ENCODE peak calls at places on chromosomes 16 and 17, in eight cellular contexts. E, J, D, W, M, G, L and X are unnamed samples.

GRCh38 chr16:48450367-48450766 is 65.2 kb upstream of the SIAH1 start:
- DNase-seq in E (no peak), J (no peak), D (no peak), W (no peak), M (no peak), G (no peak), L (no peak), X (no peak)

GRCh38 chr17:72121164-72122001 is 563 bp downstream of the SOX9 start:
- DNase-seq in E (peak), J (no peak), D (no peak), W (no peak), M (no peak), G (no peak), L (peak), X (no peak)

GRCh38 chr17:44758414-44759095 is at the start of gene ADAM11:
- DNase-seq in E (no peak), J (no peak), D (no peak), W (no peak), M (no peak), G (no peak), L (no peak), X (no peak)

GRCh38 chr17:48317732-48318131 is 112.3 kb downstream of the SKAP1 start:
- DNase-seq in E (no peak), J (no peak), D (no peak), W (no peak), M (no peak), G (no peak), L (no peak), X (no peak)

GRCh38 chr17:58338907-58339774 is 10.5 kb upstream of the TSPOAP1 start:
- DNase-seq in E (peak), J (no peak), D (peak), W (peak), M (peak), G (peak), L (no peak), X (peak)

GRCh38 chr17:50022463-50023130 is 27.6 kb upstream of the DLX3 start:
- DNase-seq in E (peak), J (no peak), D (no peak), W (no peak), M (no peak), G (no peak), L (no peak), X (no peak)

GRCh38 chr17:31740611-31741082 is 118.4 kb downstream of the COPRS start:
- DNase-seq in E (peak), J (no peak), D (no peak), W (no peak), M (peak), G (no peak), L (no peak), X (no peak)

GRCh38 chr17:49388290-49388640 is 26.2 kb upstream of the ZNF652 start:
- DNase-seq in E (no peak), J (no peak), D (no peak), W (no peak), M (no peak), G (peak), L (no peak), X (no peak)

GRCh38 chr17:49987290-49987585 is 7.8 kb downstream of the DLX3 start:
- DNase-seq in E (peak), J (no peak), D (no peak), W (no peak), M (no peak), G (no peak), L (no peak), X (no peak)

GRCh38 chr17:69424287-69425041 is 10.0 kb downstream of the MAP2K6 start:
- DNase-seq in E (no peak), J (no peak), D (no peak), W (no peak), M (no peak), G (no peak), L (no peak), X (no peak)

GRCh38 chr16:85136705-85137322 is 24.5 kb upstream of the CIBAR2 start:
- DNase-seq in E (no peak), J (no peak), D (no peak), W (no peak), M (no peak), G (no peak), L (no peak), X (peak)

GRCh38 chr17:80095844-80096475 is 5.4 kb upstream of the GAA start:
- DNase-seq in E (no peak), J (no peak), D (no peak), W (no peak), M (no peak), G (no peak), L (no peak), X (no peak)

GRCh38 chr17:6815775-6816174 is 15.8 kb downstream of the TEKT1 start:
- DNase-seq in E (no peak), J (no peak), D (no peak), W (no peak), M (no peak), G (no peak), L (no peak), X (no peak)

GRCh38 chr16:13113786-13114185 is 212.4 kb downstream of the SHISA9 start:
- DNase-seq in E (no peak), J (no peak), D (no peak), W (no peak), M (no peak), G (no peak), L (no peak), X (no peak)

GRCh38 chr17:74831442-74832146 is 28.1 kb downstream of the GRIN2C start:
- DNase-seq in E (no peak), J (no peak), D (no peak), W (no peak), M (no peak), G (no peak), L (no peak), X (no peak)

GRCh38 chr17:57257911-57258885 is 1.9 kb downstream of the MSI2 start:
- DNase-seq in E (peak), J (no peak), D (no peak), W (no peak), M (no peak), G (peak), L (no peak), X (no peak)

GRCh38 chr17:72039490-72039889 is 81.3 kb upstream of the SOX9 start:
- DNase-seq in E (no peak), J (no peak), D (no peak), W (no peak), M (no peak), G (no peak), L (no peak), X (no peak)

GRCh38 chr17:8611135-8611534 is 19.4 kb downstream of the MYH10 start:
- DNase-seq in E (no peak), J (no peak), D (no peak), W (no peak), M (no peak), G (no peak), L (no peak), X (no peak)

GRCh38 chr17:63096426-63096825 is 130.4 kb downstream of the TANC2 start:
- DNase-seq in E (no peak), J (no peak), D (no peak), W (no peak), M (peak), G (no peak), L (no peak), X (no peak)

GRCh38 chr16:49085689-49086088 is 195.9 kb downstream of the CBLN1 start:
- DNase-seq in E (no peak), J (no peak), D (no peak), W (no peak), M (no peak), G (no peak), L (no peak), X (no peak)

GRCh38 chr17:16135461-16135860 is 79.9 kb downstream of the NCOR1 start:
- DNase-seq in E (no peak), J (no peak), D (no peak), W (no peak), M (no peak), G (no peak), L (no peak), X (no peak)

GRCh38 chr16:23333034-23333579 is 31.0 kb downstream of the SCNN1B start:
- DNase-seq in E (no peak), J (no peak), D (no peak), W (no peak), M (no peak), G (no peak), L (no peak), X (no peak)

GRCh38 chr17:64115871-64116534 is 13.9 kb downstream of the ERN1 start:
- DNase-seq in E (no peak), J (no peak), D (peak), W (no peak), M (peak), G (peak), L (no peak), X (no peak)

GRCh38 chr16:12092347-12092882 is 115.9 kb downstream of the SNX29 start:
- DNase-seq in E (no peak), J (no peak), D (peak), W (no peak), M (peak), G (no peak), L (no peak), X (no peak)

GRCh38 chr16:28321700-28322411 is 29.5 kb downstream of the SBK1 start:
- DNase-seq in E (peak), J (no peak), D (no peak), W (peak), M (no peak), G (no peak), L (peak), X (peak)

GRCh38 chr17:35094902-35095301 is 24.8 kb downstream of the RAD51D start:
- DNase-seq in E (peak), J (no peak), D (peak), W (no peak), M (peak), G (no peak), L (peak), X (no peak)

GRCh38 chr17:2792541-2793169 is 3.6 kb upstream of the RAP1GAP2 start:
- DNase-seq in E (no peak), J (no peak), D (no peak), W (peak), M (no peak), G (peak), L (no peak), X (no peak)

GRCh38 chr16:20399185-20399584 is 5.4 kb downstream of the PDILT start:
- DNase-seq in E (no peak), J (no peak), D (no peak), W (no peak), M (no peak), G (no peak), L (no peak), X (no peak)

GRCh38 chr17:50353600-50354195 is 7.8 kb downstream of the XYLT2 start:
- DNase-seq in E (peak), J (no peak), D (no peak), W (no peak), M (no peak), G (no peak), L (no peak), X (no peak)

GRCh38 chr16:20763461-20764232 is at the start of gene ACSM3:
- DNase-seq in E (peak), J (no peak), D (peak), W (peak), M (no peak), G (peak), L (peak), X (no peak)

GRCh38 chr16:49838639-49839461 is 17.1 kb downstream of the ZNF423 start:
- DNase-seq in E (no peak), J (no peak), D (no peak), W (no peak), M (no peak), G (no peak), L (no peak), X (no peak)

GRCh38 chr17:27630607-27631408 is at the start of gene LGALS9:
- DNase-seq in E (no peak), J (no peak), D (no peak), W (no peak), M (no peak), G (peak), L (peak), X (no peak)

GRCh38 chr17:30942311-30943079 is 20.8 kb downstream of the ADAP2 start:
- DNase-seq in E (no peak), J (no peak), D (no peak), W (no peak), M (no peak), G (peak), L (no peak), X (no peak)